ENCODE peak calls at places on chromosomes 7 and 10, in four cellular contexts. I, R, W and H are unnamed samples. For H3K4me1 and H3K9me3, the result is how much of the 10 kb centered on the place peaks cover.

GRCh38 chr10:126671402-126671975 is 996 bp upstream of the C10orf90 start:
- DNase-seq in I (no peak), R (no peak), W (no peak), H (no peak)

GRCh38 chr10:78250313-78251040 is 216.8 kb downstream of the RPS24 start:
- DNase-seq in R (no peak), I (no peak), W (no peak), H (no peak)

GRCh38 chr7:75968012-75968411 is 26.4 kb downstream of the TMEM120A start:
- DNase-seq in I (no peak), W (no peak), R (no peak), H (no peak)

GRCh38 chr10:124647421-124648130 is 96.6 kb downstream of the FAM53B start:
- DNase-seq in R (peak), I (no peak), W (peak), H (peak)

GRCh38 chr7:24830440-24831050 is 73.3 kb upstream of the GSDME start:
- DNase-seq in R (no peak), W (no peak), I (no peak), H (no peak)

GRCh38 chr7:151705744-151706567 is 171.0 kb downstream of the PRKAG2 start:
- DNase-seq in I (no peak), W (no peak), R (peak), H (peak)

GRCh38 chr10:68897336-68897741 is 3.8 kb upstream of the DDX50 start:
- DNase-seq in I (no peak), W (peak), R (peak), H (no peak)

GRCh38 chr7:44073664-44074348 is 8.4 kb upstream of the PGAM2 start:
- DNase-seq in I (no peak), W (peak), R (peak), H (peak)

GRCh38 chr10:121282264-121282663 is 316.0 kb downstream of the FGFR2 start:
- DNase-seq in W (no peak), I (no peak), R (no peak), H (no peak)

GRCh38 chr10:80794996-80795395 is 257.3 kb downstream of the SH2D4B start:
- DNase-seq in I (no peak), W (no peak), R (no peak), H (no peak)

GRCh38 chr10:113301342-113301984 is 251.4 kb upstream of the HABP2 start:
- DNase-seq in W (no peak), R (no peak), I (no peak), H (no peak)

GRCh38 chr10:109126541-109126940 is 796.8 kb downstream of the XPNPEP1 start:
- DNase-seq in I (no peak), W (no peak), R (no peak), H (no peak)

GRCh38 chr10:129971381-129972144 is 7.5 kb upstream of the EBF3 start:
- DNase-seq in R (no peak), W (no peak), I (peak), H (peak)

GRCh38 chr7:67856046-67856445 is 859.4 kb downstream of the TYW1 start:
- DNase-seq in R (no peak), W (no peak), I (no peak), H (no peak)

GRCh38 chr7:107543338-107543993 is 20.3 kb downstream of the COG5 start:
- DNase-seq in W (no peak), R (no peak), I (no peak), H (no peak)

GRCh38 chr10:93991596-93992284 is 2.0 kb upstream of the PLCE1 start:
- DNase-seq in R (no peak), I (no peak), W (peak), H (no peak)

GRCh38 chr7:36155811-36156361 is 2.8 kb downstream of the EEPD1 start:
- DNase-seq in I (no peak), R (peak), W (peak), H (no peak)

GRCh38 chr7:31311465-31312074 is 29.0 kb downstream of the NEUROD6 start:
- DNase-seq in W (no peak), I (no peak), R (no peak), H (no peak)

GRCh38 chr10:97059872-97060205 is 125.9 kb downstream of the SLIT1 start:
- DNase-seq in R (no peak), W (no peak), I (no peak), H (no peak)

GRCh38 chr7:99253369-99253768 is 19.3 kb upstream of the MYH16 start:
- DNase-seq in R (no peak), W (no peak), I (no peak), H (no peak)

GRCh38 chr10:12847361-12847975 is 154.0 kb downstream of the CCDC3 start:
- DNase-seq in R (no peak), W (no peak), I (no peak), H (no peak)

GRCh38 chr7:19102884-19103283 is 14.6 kb downstream of the TWIST1 start:
- DNase-seq in R (no peak), W (no peak), I (no peak), H (no peak)

GRCh38 chr10:34339816-34340553 is 475.1 kb downstream of the PARD3 start:
- DNase-seq in I (no peak), R (no peak), W (no peak), H (no peak)

GRCh38 chr7:18570890-18571478 is 75.4 kb downstream of the HDAC9 start:
- DNase-seq in R (no peak), W (no peak), I (no peak), H (no peak)

GRCh38 chr7:44408596-44408995 is 81.9 kb downstream of the NUDCD3 start:
- DNase-seq in R (no peak), I (no peak), W (no peak), H (no peak)

GRCh38 chr7:67398916-67399315 is 402.3 kb downstream of the TYW1 start:
- DNase-seq in W (no peak), R (no peak), I (no peak), H (no peak)

GRCh38 chr7:99679400-99680191 is at the start of gene CYP3A5:
- DNase-seq in R (peak), I (no peak), W (no peak), H (no peak)

GRCh38 chr7:44754802-44755697 is 6.4 kb downstream of the ZMIZ2 start:
- DNase-seq in I (no peak), W (no peak), R (no peak), H (no peak)

GRCh38 chr10:3132036-3133025 is 40.3 kb downstream of the PITRM1 start:
- DNase-seq in I (no peak), R (no peak), W (no peak), H (no peak)

DNA sequence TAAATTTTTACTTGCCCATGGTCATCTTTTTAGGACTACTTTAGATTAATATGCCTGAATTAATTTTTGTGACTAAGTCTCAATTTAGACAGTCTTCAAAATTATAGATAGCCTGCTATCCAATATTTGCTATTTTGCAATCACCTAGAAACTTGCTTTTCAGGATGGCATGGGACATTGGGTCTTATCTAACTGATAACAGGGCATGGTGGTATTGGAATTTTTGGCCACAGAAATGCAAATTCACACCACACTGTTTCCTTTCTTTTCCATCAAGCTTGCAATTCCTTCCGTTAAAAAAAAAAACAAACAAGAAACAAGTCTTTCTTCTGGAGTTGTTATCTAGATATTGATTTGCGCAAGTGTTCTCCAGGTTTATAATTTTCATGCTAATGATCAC is 8.8 kb downstream of the ARL5B start:
- DNase-seq in R (no peak), W (no peak), I (no peak), H (no peak)
- H3K4me1 ChIP-seq in R (under half), W (under half), I (under half), H (under half)

GRCh38 chr7:140734096-140734495 is 37.6 kb downstream of the NDUFB2 start:
- DNase-seq in R (no peak), W (no peak), I (no peak), H (no peak)
- TF ChIP-seq CTCF in R (no peak), W (no peak), I (no peak), H (no peak)

GRCh38 chr10:29925771-29926345 is 133.5 kb downstream of the JCAD start:
- DNase-seq in W (no peak), I (no peak), R (no peak), H (no peak)
- H3K9me3 ChIP-seq in W (under half), I (under half), R (under half), H (under half)

GRCh38 chr7:139735912-139736595 is 41.7 kb downstream of the HIPK2 start:
- DNase-seq in I (no peak), R (no peak), W (no peak), H (no peak)
- H3K4me1 ChIP-seq in I (half or more), R (under half), W (half or more), H (half or more)

GRCh38 chr10:27285093-27285492 is 44.5 kb upstream of the ACBD5 start:
- DNase-seq in I (no peak), R (peak), W (peak), H (no peak)
- TF ChIP-seq CTCF in I (no peak), R (peak), W (peak), H (peak)

GRCh38 chr7:146002008-146002407 is 114.6 kb upstream of the CNTNAP2 start:
- DNase-seq in I (no peak), R (no peak), W (no peak), H (no peak)

GRCh38 chr7:146000882-146001281 is 115.7 kb upstream of the CNTNAP2 start:
- DNase-seq in I (no peak), R (no peak), W (no peak), H (no peak)

GRCh38 chr7:146002431-146003078 is 114.0 kb upstream of the CNTNAP2 start:
- DNase-seq in W (no peak), I (no peak), R (no peak), H (no peak)

GRCh38 chr7:146008293-146008692 is 108.3 kb upstream of the CNTNAP2 start:
- DNase-seq in R (no peak), I (no peak), W (no peak), H (no peak)

GRCh38 chr7:146004805-146005204 is 111.8 kb upstream of the CNTNAP2 start:
- DNase-seq in I (no peak), R (no peak), W (no peak), H (no peak)
- H3K9me3 ChIP-seq in I (under half), R (under half), W (under half), H (under half)

GRCh38 chr7:77548222-77548621 is 11.1 kb downstream of the PTPN12 start:
- DNase-seq in R (no peak), W (no peak), I (no peak), H (no peak)

GRCh38 chr7:77543910-77544309 is 6.8 kb downstream of the PTPN12 start:
- DNase-seq in R (no peak), I (no peak), W (no peak), H (no peak)

GRCh38 chr7:77542895-77543294 is 5.8 kb downstream of the PTPN12 start:
- DNase-seq in R (no peak), W (no peak), I (no peak), H (no peak)

GRCh38 chr7:77542399-77542798 is 5.3 kb downstream of the PTPN12 start:
- DNase-seq in I (no peak), W (no peak), R (no peak), H (no peak)

DNA sequence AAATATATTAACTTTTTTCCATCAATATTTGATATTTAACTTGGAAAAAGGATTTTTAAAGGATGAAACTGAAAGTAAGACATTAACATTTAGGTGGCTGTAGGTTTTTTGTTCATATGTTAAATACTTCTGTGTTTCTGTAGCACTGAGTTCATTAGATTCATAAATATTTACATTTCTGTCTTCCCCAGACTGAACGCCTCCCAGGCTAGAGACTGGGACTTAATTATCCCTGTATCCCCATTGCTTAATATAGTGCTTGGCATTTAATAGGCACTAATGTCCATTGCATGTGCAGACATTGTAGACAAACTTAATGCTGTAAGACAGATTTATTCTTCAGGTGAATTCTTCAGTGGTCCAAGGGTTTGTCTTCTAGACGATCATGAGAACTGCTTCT is 7.4 kb downstream of the PTPN12 start:
- DNase-seq in R (no peak), W (no peak), I (no peak), H (no peak)
- H3K4me1 ChIP-seq in R (under half), W (half or more), I (half or more), H (half or more)

GRCh38 chr7:84454174-84454959 is 259.8 kb upstream of the SEMA3A start:
- DNase-seq in I (no peak), W (no peak), R (no peak), H (no peak)
- TF ChIP-seq CTCF in I (no peak), W (no peak), R (no peak), H (no peak)

GRCh38 chr10:14304029-14304428 is 26.7 kb downstream of the FRMD4A start:
- DNase-seq in R (no peak), W (no peak), I (no peak), H (no peak)
- H3K9me3 ChIP-seq in R (under half), W (under half), I (under half), H (under half)